ENCODE peak calls at places on chromosome 15, in eight cellular contexts. M is pancreas, X is GM12891, O is endothelial cell of umbilical vein, G is T-cell, Z is AG20443, F is T-helper 9 cell, Q is fibroblast of lung. A is an unnamed sample.

GRCh38 chr15:26372712-26373111 is 400.2 kb downstream of the GABRB3 start:
- DNase-seq in M (no peak), X (no peak), O (no peak), G (no peak), Z (no peak), F (no peak), Q (no peak), A (no peak)

GRCh38 chr15:58260186-58260910 is 122.2 kb downstream of the AQP9 start:
- DNase-seq in M (no peak), X (no peak), O (no peak), G (no peak), Z (no peak), F (no peak), Q (no peak), A (no peak)

GRCh38 chr15:62079594-62079993 is 12.8 kb downstream of the C2CD4A start:
- DNase-seq in M (no peak), X (no peak), O (no peak), G (no peak), Z (no peak), F (no peak), Q (no peak), A (no peak)

GRCh38 chr15:62985768-62986167 is 56.8 kb upstream of the TPM1 start:
- DNase-seq in M (no peak), X (no peak), O (peak), G (no peak), Z (peak), F (no peak), Q (peak), A (no peak)

GRCh38 chr15:85531083-85531482 is 150.7 kb downstream of the AKAP13 start:
- DNase-seq in M (no peak), X (no peak), O (no peak), G (no peak), Z (no peak), F (no peak), Q (no peak), A (no peak)

GRCh38 chr15:78811124-78811824 is at the start of gene ADAMTS7:
- DNase-seq in M (peak), X (peak), O (peak), G (peak), Z (peak), F (peak), Q (peak), A (peak)

GRCh38 chr15:42097018-42097417 is 2.7 kb upstream of the PLA2G4D start:
- DNase-seq in M (no peak), X (no peak), O (no peak), G (no peak), Z (no peak), F (no peak), Q (no peak), A (no peak)

GRCh38 chr15:39251413-39252197 is 329.3 kb upstream of the THBS1 start:
- DNase-seq in M (no peak), X (no peak), O (peak), G (no peak), Z (no peak), F (no peak), Q (no peak), A (no peak)

GRCh38 chr15:79816565-79816964 is 80.2 kb downstream of the MTHFS start:
- DNase-seq in M (no peak), X (no peak), O (no peak), G (no peak), Z (no peak), F (no peak), Q (no peak), A (no peak)

GRCh38 chr15:22778796-22779195 is 7.6 kb upstream of the NIPA1 start:
- DNase-seq in M (no peak), X (no peak), O (no peak), G (no peak), Z (no peak), F (no peak), Q (no peak), A (no peak)

GRCh38 chr15:100036030-100036429 is 302.8 kb upstream of the LYSMD4 start:
- DNase-seq in M (no peak), X (no peak), O (no peak), G (no peak), Z (no peak), F (no peak), Q (no peak), A (no peak)

GRCh38 chr15:51289290-51289689 is 49.1 kb downstream of the CYP19A1 start:
- DNase-seq in M (no peak), X (no peak), O (no peak), G (no peak), Z (no peak), F (no peak), Q (no peak), A (no peak)

GRCh38 chr15:75185271-75186029 is 16.2 kb upstream of the C15orf39 start:
- DNase-seq in M (no peak), X (no peak), O (no peak), G (no peak), Z (no peak), F (no peak), Q (no peak), A (no peak)

GRCh38 chr15:76071816-76072215 is 12.0 kb downstream of the TMEM266 start:
- DNase-seq in M (no peak), X (no peak), O (no peak), G (no peak), Z (no peak), F (no peak), Q (no peak), A (no peak)

GRCh38 chr15:36252117-36252711 is 327.2 kb upstream of the CDIN1 start:
- DNase-seq in M (no peak), X (no peak), O (no peak), G (no peak), Z (no peak), F (no peak), Q (no peak), A (no peak)

GRCh38 chr15:38650936-38651327 is 86.3 kb upstream of the RASGRP1 start:
- DNase-seq in M (no peak), X (no peak), O (no peak), G (no peak), Z (no peak), F (no peak), Q (no peak), A (no peak)

GRCh38 chr15:35455201-35455600 is 90.8 kb downstream of the DPH6 start:
- DNase-seq in M (no peak), X (no peak), O (no peak), G (no peak), Z (no peak), F (no peak), Q (peak), A (no peak)

GRCh38 chr15:39908186-39908585 is 11.9 kb downstream of the GPR176 start:
- DNase-seq in M (no peak), X (no peak), O (peak), G (no peak), Z (peak), F (no peak), Q (peak), A (peak)

GRCh38 chr15:99507016-99507731 is 58.6 kb upstream of the MEF2A start:
- DNase-seq in M (peak), X (no peak), O (peak), G (no peak), Z (peak), F (no peak), Q (peak), A (no peak)

GRCh38 chr15:48579945-48580671 is 65.4 kb downstream of the FBN1 start:
- DNase-seq in M (no peak), X (no peak), O (peak), G (no peak), Z (no peak), F (no peak), Q (peak), A (peak)

GRCh38 chr15:86082619-86083377 is 3.1 kb downstream of the AGBL1 start:
- DNase-seq in M (no peak), X (no peak), O (no peak), G (no peak), Z (no peak), F (no peak), Q (no peak), A (no peak)

GRCh38 chr15:66997212-66997611 is 68.2 kb upstream of the SMAD3 start:
- DNase-seq in M (no peak), X (no peak), O (no peak), G (no peak), Z (peak), F (no peak), Q (peak), A (peak)

GRCh38 chr15:60004019-60004845 is at the start of gene FOXB1:
- DNase-seq in M (no peak), X (no peak), O (no peak), G (no peak), Z (no peak), F (no peak), Q (no peak), A (no peak)

GRCh38 chr15:96296264-96296663 is 34.2 kb upstream of the NR2F2 start:
- DNase-seq in M (no peak), X (no peak), O (no peak), G (no peak), Z (no peak), F (no peak), Q (peak), A (no peak)

GRCh38 chr15:55527150-55527549 is 19.1 kb upstream of the DNAAF4 start:
- DNase-seq in M (no peak), X (no peak), O (no peak), G (no peak), Z (no peak), F (no peak), Q (no peak), A (no peak)

GRCh38 chr15:80455051-80455648 is 51.0 kb downstream of the ARNT2 start:
- DNase-seq in M (peak), X (no peak), O (no peak), G (no peak), Z (peak), F (no peak), Q (no peak), A (no peak)

GRCh38 chr15:31228980-31229826 is 97.4 kb upstream of the KLF13 start:
- DNase-seq in M (peak), X (peak), O (no peak), G (no peak), Z (no peak), F (no peak), Q (no peak), A (no peak)

GRCh38 chr15:39188930-39189329 is 391.9 kb upstream of the THBS1 start:
- DNase-seq in M (no peak), X (no peak), O (peak), G (no peak), Z (peak), F (no peak), Q (peak), A (no peak)

A was measured in stromal cell of bone marrow.